ENCODE peak calls at places on chromosomes 2 and 18, in five cellular contexts. Q is GM23248, N is neural progenitor cell, E is MM.1S, F is PC-3. X is an unnamed sample.

GRCh38 chr2:133755515-133756311 is 187.4 kb upstream of the NCKAP5 start:
- DNase-seq in Q (peak), N (peak), E (no peak), F (no peak), X (peak)

GRCh38 chr18:24364177-24364576 is 33.4 kb downstream of the OSBPL1A start:
- DNase-seq in Q (no peak), N (no peak), E (no peak), F (no peak), X (no peak)

GRCh38 chr2:112995346-112995920 is 9.8 kb upstream of the IL36A start:
- DNase-seq in Q (no peak), N (no peak), E (peak), F (no peak), X (no peak)

GRCh38 chr2:65835106-65835505 is 402.7 kb upstream of the SPRED2 start:
- DNase-seq in Q (no peak), N (peak), E (no peak), F (no peak), X (no peak)

GRCh38 chr18:51739044-51739666 is 541.7 kb upstream of the MEX3C start:
- DNase-seq in Q (no peak), N (no peak), E (no peak), F (no peak), X (no peak)

GRCh38 chr2:8547284-8548064 is 134.4 kb upstream of the ID2 start:
- DNase-seq in Q (no peak), N (no peak), E (no peak), F (no peak), X (no peak)

GRCh38 chr18:39681061-39681460 is 2115.5 kb upstream of the CELF4 start:
- DNase-seq in Q (no peak), N (no peak), E (no peak), F (no peak), X (no peak)

GRCh38 chr2:196963043-196963442 is 36.5 kb upstream of the PGAP1 start:
- DNase-seq in Q (no peak), N (no peak), E (no peak), F (peak), X (no peak)

GRCh38 chr2:217049931-217050330 is 190.1 kb upstream of the TNP1 start:
- DNase-seq in Q (peak), N (peak), E (no peak), F (no peak), X (no peak)

GRCh38 chr2:16394072-16394985 is 271.3 kb downstream of the CYRIA start:
- DNase-seq in Q (no peak), N (peak), E (peak), F (no peak), X (peak)

GRCh38 chr18:33114749-33115148 is 325.8 kb downstream of the CCDC178 start:
- DNase-seq in Q (no peak), N (no peak), E (no peak), F (no peak), X (no peak)

GRCh38 chr2:109478906-109479493 is 134.8 kb downstream of the SEPTIN10 start:
- DNase-seq in Q (no peak), N (no peak), E (no peak), F (no peak), X (no peak)

GRCh38 chr2:198273670-198274069 is 469.3 kb downstream of the PLCL1 start:
- DNase-seq in Q (peak), N (no peak), E (no peak), F (no peak), X (no peak)

GRCh38 chr2:168773719-168774521 is 28.5 kb upstream of the NOSTRIN start:
- DNase-seq in Q (peak), N (peak), E (peak), F (peak), X (peak)

GRCh38 chr18:37805773-37806380 is 240.3 kb upstream of the CELF4 start:
- DNase-seq in Q (no peak), N (no peak), E (no peak), F (no peak), X (no peak)

GRCh38 chr2:120445431-120446143 is 99.7 kb downstream of the INHBB start:
- DNase-seq in Q (peak), N (no peak), E (no peak), F (peak), X (no peak)

GRCh38 chr2:144320491-144320890 is 199.4 kb downstream of the ZEB2 start:
- DNase-seq in Q (peak), N (no peak), E (no peak), F (peak), X (no peak)

GRCh38 chr2:239947361-239948045 is 77.6 kb downstream of the NDUFA10 start:
- DNase-seq in Q (no peak), N (peak), E (no peak), F (no peak), X (no peak)

GRCh38 chr2:22340711-22341110 is 1044.3 kb upstream of the KLHL29 start:
- DNase-seq in Q (no peak), N (no peak), E (no peak), F (no peak), X (no peak)

GRCh38 chr2:172405673-172406072 is 21.7 kb upstream of the ITGA6 start:
- DNase-seq in Q (no peak), N (no peak), E (no peak), F (no peak), X (no peak)

GRCh38 chr18:21557607-21558253 is 42.8 kb downstream of the ESCO1 start:
- DNase-seq in Q (no peak), N (no peak), E (no peak), F (no peak), X (no peak)

GRCh38 chr18:24268784-24269550 is 128.7 kb downstream of the OSBPL1A start:
- DNase-seq in Q (no peak), N (peak), E (no peak), F (peak), X (peak)

GRCh38 chr18:55272510-55273243 is 313.4 kb upstream of the CCDC68 start:
- DNase-seq in Q (peak), N (no peak), E (no peak), F (no peak), X (no peak)

GRCh38 chr18:76982038-76982437 is 150.5 kb downstream of the MBP start:
- DNase-seq in Q (no peak), N (no peak), E (no peak), F (no peak), X (no peak)

GRCh38 chr2:150544731-150545130 is 57.3 kb upstream of the RND3 start:
- DNase-seq in Q (no peak), N (no peak), E (no peak), F (no peak), X (no peak)

GRCh38 chr2:77101796-77102452 is 420.3 kb downstream of the LRRTM4 start:
- DNase-seq in Q (no peak), N (no peak), E (no peak), F (no peak), X (no peak)

GRCh38 chr18:56000041-56000440 is 412.0 kb upstream of the TCF4 start:
- DNase-seq in Q (peak), N (no peak), E (no peak), F (no peak), X (no peak)

GRCh38 chr2:70842401-70842800 is 6.8 kb upstream of the CD207 start:
- DNase-seq in Q (no peak), N (no peak), E (no peak), F (no peak), X (no peak)

GRCh38 chr2:75027886-75028285 is 69.4 kb downstream of the POLE4 start:
- DNase-seq in Q (no peak), N (no peak), E (no peak), F (no peak), X (no peak)

GRCh38 chr18:63540131-63540530 is 2.0 kb upstream of the SERPINB12 start:
- DNase-seq in Q (peak), N (peak), E (no peak), F (peak), X (no peak)

GRCh38 chr2:47867205-47867604 is 39.1 kb downstream of the FBXO11 start:
- DNase-seq in Q (peak), N (no peak), E (no peak), F (peak), X (peak)

GRCh38 chr18:80192653-80193385 is 54.5 kb downstream of the PARD6G start:
- DNase-seq in Q (no peak), N (no peak), E (no peak), F (no peak), X (no peak)

GRCh38 chr2:233435436-233436190 is 81.3 kb downstream of the DGKD start:
- DNase-seq in Q (no peak), N (no peak), E (no peak), F (no peak), X (no peak)

GRCh38 chr2:209351636-209352035 is 72.2 kb upstream of the MAP2 start:
- DNase-seq in Q (peak), N (no peak), E (no peak), F (no peak), X (no peak)

GRCh38 chr2:172704072-172704936 is 31.3 kb upstream of the RAPGEF4 start:
- DNase-seq in Q (peak), N (peak), E (peak), F (peak), X (peak)

GRCh38 chr2:191114403-191114886 is 36.3 kb downstream of the STAT4 start:
- DNase-seq in Q (peak), N (no peak), E (peak), F (no peak), X (no peak)

DNA sequence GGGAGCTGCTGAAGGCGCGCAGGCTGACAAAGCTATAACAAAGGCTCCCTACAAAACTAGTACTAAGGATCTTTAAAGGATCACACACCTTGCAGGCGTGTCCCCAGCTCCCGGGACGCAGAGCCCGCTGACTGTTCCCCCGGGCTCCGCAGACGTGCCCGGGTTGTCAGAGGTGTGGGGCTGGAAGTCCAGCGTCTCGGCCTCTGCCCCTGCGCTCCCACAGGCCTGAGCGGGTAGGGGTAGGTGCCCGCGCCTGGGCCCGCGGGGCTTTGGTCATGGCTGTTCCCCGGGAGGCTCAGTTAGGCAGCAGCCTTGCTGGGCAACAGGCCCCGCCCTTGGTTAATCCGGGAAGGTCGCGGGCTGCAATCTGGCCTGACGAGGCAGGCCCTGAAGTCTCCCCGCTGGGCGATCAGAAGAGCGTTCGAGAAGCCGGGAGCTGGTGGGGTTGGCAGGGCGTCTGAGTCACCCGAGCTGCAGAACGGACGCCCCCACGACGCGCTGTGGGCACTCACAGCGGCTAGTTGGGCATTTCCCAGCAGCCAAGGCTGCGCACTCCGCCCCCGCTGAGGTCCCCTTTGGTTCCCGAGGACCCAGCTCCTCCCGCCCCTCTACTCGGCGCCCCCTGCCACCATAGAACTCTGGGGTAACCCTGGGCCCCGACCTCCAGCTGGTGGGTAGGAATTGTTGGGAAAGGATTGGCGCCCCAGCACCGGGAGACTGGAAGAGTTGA is 13.6 kb downstream of the POU3F3 start:
- DNase-seq in Q (no peak), N (peak), E (no peak), F (no peak), X (no peak)
- TF ChIP-seq EZH2 in Q (no peak), N (peak), E (no peak), F (no peak), X (peak)

GRCh38 chr18:11998182-11998581 is 16.9 kb downstream of the IMPA2 start:
- DNase-seq in Q (peak), N (peak), E (no peak), F (no peak), X (no peak)
- TF ChIP-seq EZH2phosphoT487 in Q (no peak), N (no peak), E (no peak), F (no peak), X (no peak)

GRCh38 chr2:94985636-94986035 is 39.9 kb upstream of the MAL start:
- DNase-seq in Q (no peak), N (no peak), E (no peak), F (no peak), X (no peak)
- TF ChIP-seq EZH2 in Q (no peak), N (no peak), E (no peak), F (no peak), X (no peak)

DNA sequence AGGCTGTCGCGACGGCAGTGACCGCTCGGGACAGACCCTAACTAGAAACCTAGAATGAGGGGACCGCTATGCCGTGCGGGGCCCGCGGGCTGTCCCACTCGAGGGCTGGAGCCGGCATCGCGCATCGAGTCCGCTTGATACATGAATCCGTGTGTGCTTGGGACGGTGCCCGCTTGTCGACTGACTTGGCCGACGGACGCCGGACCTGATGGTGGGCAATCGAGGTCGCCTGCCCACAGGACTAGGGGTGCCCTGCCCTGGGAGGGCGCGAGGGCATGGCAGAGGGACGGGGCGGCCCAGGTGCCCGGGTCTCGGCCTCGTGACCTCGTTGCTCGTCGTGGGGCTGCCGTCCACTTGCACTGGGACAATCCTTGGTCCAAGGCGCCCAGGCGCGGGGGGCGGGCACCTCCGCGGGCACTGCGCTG is 688 bp upstream of the PTMA start:
- DNase-seq in Q (peak), N (peak), E (peak), F (no peak), X (peak)
- TF ChIP-seq EZH2phosphoT487 in Q (no peak), N (no peak), E (no peak), F (no peak), X (no peak)

DNA sequence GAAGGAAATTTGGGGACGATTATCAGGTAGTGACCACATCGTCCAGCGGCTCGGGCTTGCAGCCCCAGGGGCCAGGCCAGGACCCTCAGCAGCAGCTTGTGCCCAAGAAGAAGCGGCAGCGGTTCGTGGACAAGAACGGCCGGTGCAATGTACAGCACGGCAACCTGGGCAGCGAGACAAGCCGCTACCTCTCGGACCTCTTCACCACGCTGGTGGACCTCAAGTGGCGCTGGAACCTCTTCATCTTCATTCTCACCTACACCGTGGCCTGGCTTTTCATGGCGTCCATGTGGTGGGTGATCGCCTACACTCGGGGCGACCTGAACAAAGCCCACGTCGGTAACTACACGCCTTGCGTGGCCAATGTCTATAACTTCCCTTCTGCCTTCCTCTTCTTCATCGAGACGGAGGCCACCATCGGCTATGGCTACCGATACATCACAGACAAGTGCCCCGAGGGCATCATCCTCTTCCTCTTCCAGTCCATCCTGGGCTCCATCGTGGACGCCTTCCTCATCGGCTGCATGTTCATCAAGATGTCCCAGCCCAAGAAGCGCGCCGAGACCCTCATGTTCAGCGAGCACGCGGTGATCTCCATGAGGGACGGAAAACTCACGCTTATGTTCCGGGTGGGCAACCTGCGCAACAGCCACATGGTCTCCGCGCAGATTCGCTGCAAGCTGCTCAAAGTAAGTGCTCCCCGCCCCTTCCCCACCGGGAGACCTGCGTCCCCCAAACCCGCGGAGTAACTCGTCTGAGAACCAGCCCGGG is 479 bp downstream of the KCNJ3 start:
- DNase-seq in Q (no peak), N (no peak), E (no peak), F (no peak), X (no peak)
- TF ChIP-seq EZH2 in Q (no peak), N (no peak), E (no peak), F (no peak), X (no peak)

DNA sequence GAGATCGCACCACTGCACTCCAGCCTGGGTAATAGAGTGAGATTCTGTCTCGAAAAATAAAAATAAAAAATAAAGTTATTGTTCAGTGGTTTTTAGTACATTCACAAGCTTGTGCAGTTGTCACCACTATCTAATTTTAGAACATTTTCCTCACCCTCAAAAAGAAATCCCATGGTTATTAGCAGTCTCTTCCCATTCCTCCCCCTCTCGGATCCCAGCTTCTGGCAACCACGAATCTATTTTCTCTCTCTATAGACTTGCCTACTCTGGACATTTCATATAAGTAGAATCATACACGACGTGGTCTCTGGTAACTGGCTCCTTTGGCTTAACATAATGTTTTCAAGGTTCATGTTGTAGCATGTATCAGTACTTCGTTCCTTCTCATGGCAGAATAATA is 38.6 kb downstream of the CABLES1 start:
- DNase-seq in Q (no peak), N (no peak), E (no peak), F (no peak), X (no peak)
- TF ChIP-seq EZH2phosphoT487 in Q (no peak), N (no peak), E (no peak), F (no peak), X (no peak)

GRCh38 chr2:219059375-219059724 is 1.4 kb downstream of the IHH start:
- DNase-seq in Q (peak), N (peak), E (no peak), F (no peak), X (no peak)
- TF ChIP-seq EZH2 in Q (peak), N (no peak), E (no peak), F (no peak), X (no peak)

X was measured in hepatocyte.